ENCODE peak calls at places on chromosomes 7 and 10, in seven cellular contexts. One of them, this sample, is unnamed.

GRCh38 chr7:55792048-55792447 is 70.5 kb downstream of the SEPTIN14 start:
- DNase-seq in right cardiac atrium: no peak
- DNase-seq in CD8-positive, alpha-beta T cell: no peak
- DNase-seq in mammary epithelial cell: no peak
- DNase-seq in thyroid gland: no peak
- DNase-seq in OCI-LY7: no peak
- DNase-seq in SJCRH30: no peak
- DNase-seq in this sample: no peak

GRCh38 chr7:69859342-69859741 is 261.1 kb downstream of the AUTS2 start:
- DNase-seq in right cardiac atrium: no peak
- DNase-seq in CD8-positive, alpha-beta T cell: no peak
- DNase-seq in mammary epithelial cell: no peak
- DNase-seq in thyroid gland: no peak
- DNase-seq in OCI-LY7: no peak
- DNase-seq in SJCRH30: no peak
- DNase-seq in this sample: no peak

GRCh38 chr7:144830024-144830785 is 5.6 kb downstream of the TPK1 start:
- DNase-seq in right cardiac atrium: no peak
- DNase-seq in CD8-positive, alpha-beta T cell: no peak
- DNase-seq in mammary epithelial cell: no peak
- DNase-seq in thyroid gland: no peak
- DNase-seq in OCI-LY7: no peak
- DNase-seq in SJCRH30: no peak
- DNase-seq in this sample: no peak

GRCh38 chr10:62308101-62308500 is 39.5 kb upstream of the RTKN2 start:
- DNase-seq in right cardiac atrium: no peak
- DNase-seq in CD8-positive, alpha-beta T cell: no peak
- DNase-seq in mammary epithelial cell: no peak
- DNase-seq in thyroid gland: no peak
- DNase-seq in OCI-LY7: no peak
- DNase-seq in SJCRH30: no peak
- DNase-seq in this sample: no peak

GRCh38 chr10:11297136-11297535 is 279.5 kb downstream of the CELF2 start:
- DNase-seq in right cardiac atrium: no peak
- DNase-seq in CD8-positive, alpha-beta T cell: no peak
- DNase-seq in mammary epithelial cell: no peak
- DNase-seq in thyroid gland: no peak
- DNase-seq in OCI-LY7: no peak
- DNase-seq in SJCRH30: no peak
- DNase-seq in this sample: no peak

GRCh38 chr10:4546500-4546899 is 279.5 kb upstream of the AKR1E2 start:
- DNase-seq in right cardiac atrium: no peak
- DNase-seq in CD8-positive, alpha-beta T cell: no peak
- DNase-seq in mammary epithelial cell: peak; percentile 82
- DNase-seq in thyroid gland: no peak
- DNase-seq in OCI-LY7: no peak
- DNase-seq in SJCRH30: no peak
- DNase-seq in this sample: peak; percentile 85

GRCh38 chr10:68172324-68172723 is 59.6 kb downstream of the ATOH7 start:
- DNase-seq in right cardiac atrium: no peak
- DNase-seq in CD8-positive, alpha-beta T cell: no peak
- DNase-seq in mammary epithelial cell: no peak
- DNase-seq in thyroid gland: no peak
- DNase-seq in OCI-LY7: peak; percentile 18
- DNase-seq in SJCRH30: no peak
- DNase-seq in this sample: no peak

GRCh38 chr7:80047856-80048459 is 86.7 kb upstream of the GNAI1 start:
- DNase-seq in right cardiac atrium: no peak
- DNase-seq in CD8-positive, alpha-beta T cell: no peak
- DNase-seq in mammary epithelial cell: no peak
- DNase-seq in thyroid gland: no peak
- DNase-seq in OCI-LY7: no peak
- DNase-seq in SJCRH30: peak; percentile 20
- DNase-seq in this sample: no peak

GRCh38 chr10:68288680-68289079 is 43.2 kb upstream of the HNRNPH3 start:
- DNase-seq in right cardiac atrium: no peak
- DNase-seq in CD8-positive, alpha-beta T cell: no peak
- DNase-seq in mammary epithelial cell: no peak
- DNase-seq in thyroid gland: no peak
- DNase-seq in OCI-LY7: no peak
- DNase-seq in SJCRH30: no peak
- DNase-seq in this sample: no peak

GRCh38 chr10:29529146-29529545 is 105.6 kb downstream of the SVIL start:
- DNase-seq in right cardiac atrium: no peak
- DNase-seq in CD8-positive, alpha-beta T cell: no peak
- DNase-seq in mammary epithelial cell: no peak
- DNase-seq in thyroid gland: no peak
- DNase-seq in OCI-LY7: no peak
- DNase-seq in SJCRH30: no peak
- DNase-seq in this sample: no peak

GRCh38 chr10:43931308-43931930 is 282.7 kb upstream of the ZNF32 start:
- DNase-seq in right cardiac atrium: no peak
- DNase-seq in CD8-positive, alpha-beta T cell: no peak
- DNase-seq in mammary epithelial cell: peak; percentile 3
- DNase-seq in thyroid gland: no peak
- DNase-seq in OCI-LY7: no peak
- DNase-seq in SJCRH30: no peak
- DNase-seq in this sample: peak; percentile 64

DNA sequence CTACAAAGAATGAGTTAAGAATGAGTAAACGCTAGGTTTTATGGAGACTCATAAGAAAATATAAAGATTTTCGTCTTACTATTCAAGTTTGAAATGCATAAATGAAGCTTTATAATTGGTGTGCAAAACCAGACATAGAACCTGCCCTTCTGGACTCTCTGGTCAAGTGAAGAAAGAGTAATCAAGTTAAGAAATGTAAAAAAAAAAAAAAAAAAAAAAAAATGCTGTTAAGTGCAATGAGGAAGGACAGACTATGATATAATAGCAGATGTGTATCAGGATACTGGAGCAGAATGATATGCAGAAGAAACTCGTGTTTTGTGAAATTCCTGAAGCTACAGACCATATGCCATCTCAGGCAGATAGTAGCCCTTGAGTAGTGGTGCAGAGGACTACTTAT is 5.6 kb downstream of the PCGF5 start:
- DNase-seq in right cardiac atrium: no peak
- DNase-seq in CD8-positive, alpha-beta T cell: no peak
- DNase-seq in mammary epithelial cell: no peak
- DNase-seq in thyroid gland: no peak
- DNase-seq in OCI-LY7: no peak
- DNase-seq in SJCRH30: no peak
- DNase-seq in this sample: no peak
- H3K27ac ChIP-seq in right cardiac atrium: no peak overlapping the region
- H3K27ac ChIP-seq in CD8-positive, alpha-beta T cell: no peak overlapping the region
- H3K27ac ChIP-seq in mammary epithelial cell: no peak overlapping the region
- H3K27ac ChIP-seq in thyroid gland: no peak overlapping the region
- H3K27ac ChIP-seq in OCI-LY7: no peak overlapping the region
- H3K27ac ChIP-seq in SJCRH30: no peak overlapping the region
- H3K27ac ChIP-seq in this sample: no peak overlapping the region

GRCh38 chr10:116398224-116398623 is 29.4 kb upstream of the PNLIPRP3 start:
- DNase-seq in right cardiac atrium: no peak
- DNase-seq in CD8-positive, alpha-beta T cell: no peak
- DNase-seq in mammary epithelial cell: no peak
- DNase-seq in thyroid gland: no peak
- DNase-seq in OCI-LY7: no peak
- DNase-seq in SJCRH30: peak; percentile 73
- DNase-seq in this sample: no peak

GRCh38 chr10:116395223-116395985 is 32.2 kb upstream of the PNLIPRP3 start:
- DNase-seq in right cardiac atrium: no peak
- DNase-seq in CD8-positive, alpha-beta T cell: no peak
- DNase-seq in mammary epithelial cell: peak; percentile 63
- DNase-seq in thyroid gland: no peak
- DNase-seq in OCI-LY7: no peak
- DNase-seq in SJCRH30: no peak
- DNase-seq in this sample: no peak
- H3K4me3 ChIP-seq in right cardiac atrium: no peak overlapping the region
- H3K4me3 ChIP-seq in CD8-positive, alpha-beta T cell: no peak overlapping the region
- H3K4me3 ChIP-seq in mammary epithelial cell: no peak overlapping the region
- H3K4me3 ChIP-seq in thyroid gland: no peak overlapping the region
- H3K4me3 ChIP-seq in OCI-LY7: no peak overlapping the region
- H3K4me3 ChIP-seq in SJCRH30: no peak overlapping the region
- H3K4me3 ChIP-seq in this sample: no peak overlapping the region

DNA sequence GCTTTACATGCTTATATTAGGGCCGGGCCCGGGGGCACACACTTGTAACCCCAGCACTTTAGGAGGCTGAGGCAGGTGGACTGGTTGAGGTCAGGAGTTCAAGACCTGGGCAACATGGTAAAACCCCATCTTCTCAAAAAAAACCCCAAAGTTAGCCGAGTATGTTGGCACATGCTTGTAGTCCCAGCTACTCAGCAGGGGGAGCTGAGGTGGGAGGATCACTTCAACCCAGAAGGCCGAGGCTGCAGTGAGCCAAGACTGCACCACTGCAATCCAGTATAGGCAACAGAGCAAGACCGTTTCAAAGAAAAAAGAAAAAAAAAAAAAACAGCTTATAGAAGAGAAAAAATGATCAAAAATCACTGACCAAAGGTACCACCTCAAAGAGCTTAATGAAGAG is 63.1 kb downstream of the AMZ1 start:
- DNase-seq in right cardiac atrium: no peak
- DNase-seq in CD8-positive, alpha-beta T cell: no peak
- DNase-seq in mammary epithelial cell: no peak
- DNase-seq in thyroid gland: peak; percentile 50
- DNase-seq in OCI-LY7: no peak
- DNase-seq in SJCRH30: no peak
- DNase-seq in this sample: no peak
- H3K27ac ChIP-seq in right cardiac atrium: no peak overlapping the region
- H3K27ac ChIP-seq in CD8-positive, alpha-beta T cell: no peak overlapping the region
- H3K27ac ChIP-seq in mammary epithelial cell: no peak overlapping the region
- H3K27ac ChIP-seq in thyroid gland: no peak overlapping the region
- H3K27ac ChIP-seq in OCI-LY7: no peak overlapping the region
- H3K27ac ChIP-seq in SJCRH30: no peak overlapping the region
- H3K27ac ChIP-seq in this sample: no peak overlapping the region

DNA sequence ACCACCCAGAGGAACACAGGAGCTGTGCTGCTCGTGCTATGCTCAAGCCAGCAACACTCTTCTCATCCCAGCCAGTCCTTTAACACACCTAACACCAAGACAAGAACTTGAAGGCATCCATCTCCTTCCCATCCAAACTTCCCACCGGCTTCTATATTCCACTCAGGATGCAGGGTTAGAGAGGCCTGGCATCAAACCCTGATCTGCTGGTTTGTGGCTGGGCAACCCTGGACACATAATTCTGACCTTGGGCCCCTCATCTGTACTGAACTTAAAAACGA is 5.6 kb upstream of the MYO1G start:
- DNase-seq in right cardiac atrium: no peak
- DNase-seq in CD8-positive, alpha-beta T cell: no peak
- DNase-seq in mammary epithelial cell: no peak
- DNase-seq in thyroid gland: no peak
- DNase-seq in OCI-LY7: no peak
- DNase-seq in SJCRH30: no peak
- DNase-seq in this sample: no peak
- H3K4me3 ChIP-seq in right cardiac atrium: no peak overlapping the region
- H3K4me3 ChIP-seq in CD8-positive, alpha-beta T cell: no peak overlapping the region
- H3K4me3 ChIP-seq in mammary epithelial cell: peak overlapping the region; percentile 91
- H3K4me3 ChIP-seq in thyroid gland: no peak overlapping the region
- H3K4me3 ChIP-seq in OCI-LY7: peak overlapping the region; percentile 94
- H3K4me3 ChIP-seq in SJCRH30: peak overlapping the region; percentile 76
- H3K4me3 ChIP-seq in this sample: peak overlapping the region; percentile 95

GRCh38 chr10:88852327-88852726 is 683 bp upstream of the ANKRD22 start:
- DNase-seq in right cardiac atrium: no peak
- DNase-seq in CD8-positive, alpha-beta T cell: no peak
- DNase-seq in mammary epithelial cell: no peak
- DNase-seq in thyroid gland: no peak
- DNase-seq in OCI-LY7: no peak
- DNase-seq in SJCRH30: no peak
- DNase-seq in this sample: no peak
- H3K27ac ChIP-seq in right cardiac atrium: no peak overlapping the region
- H3K27ac ChIP-seq in CD8-positive, alpha-beta T cell: no peak overlapping the region
- H3K27ac ChIP-seq in mammary epithelial cell: peak overlapping the region; percentile 59
- H3K27ac ChIP-seq in thyroid gland: no peak overlapping the region
- H3K27ac ChIP-seq in OCI-LY7: no peak overlapping the region
- H3K27ac ChIP-seq in SJCRH30: no peak overlapping the region
- H3K27ac ChIP-seq in this sample: no peak overlapping the region

DNA sequence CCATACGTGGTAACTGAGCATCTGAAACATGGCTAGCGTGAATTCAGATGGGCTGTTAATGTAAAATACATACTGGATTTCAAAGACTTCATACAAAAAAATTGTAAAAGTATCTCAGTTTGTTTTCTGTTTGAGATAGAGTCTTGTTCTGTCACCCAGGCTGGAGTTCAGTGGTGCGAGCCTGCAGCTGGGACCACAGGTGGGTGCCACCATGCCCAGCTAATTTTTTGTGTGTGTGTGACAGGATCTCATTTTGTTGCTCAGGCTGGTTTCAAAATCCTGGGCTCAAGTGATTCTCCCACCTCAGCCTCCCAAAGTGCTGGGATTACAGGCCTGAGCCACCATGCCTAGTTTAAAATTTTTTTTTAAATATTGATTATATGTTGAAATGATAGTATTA is 4.5 kb downstream of the TMEM243 start:
- DNase-seq in right cardiac atrium: no peak
- DNase-seq in CD8-positive, alpha-beta T cell: no peak
- DNase-seq in mammary epithelial cell: no peak
- DNase-seq in thyroid gland: no peak
- DNase-seq in OCI-LY7: peak; percentile 78
- DNase-seq in SJCRH30: no peak
- DNase-seq in this sample: no peak
- H3K4me3 ChIP-seq in right cardiac atrium: no peak overlapping the region
- H3K4me3 ChIP-seq in CD8-positive, alpha-beta T cell: no peak overlapping the region
- H3K4me3 ChIP-seq in mammary epithelial cell: no peak overlapping the region
- H3K4me3 ChIP-seq in thyroid gland: no peak overlapping the region
- H3K4me3 ChIP-seq in OCI-LY7: peak overlapping the region; percentile 82
- H3K4me3 ChIP-seq in SJCRH30: no peak overlapping the region
- H3K4me3 ChIP-seq in this sample: no peak overlapping the region